ENCODE peak calls at places on chromosome 2, in four cellular contexts. One of them, this sample, is unnamed.

GRCh38 chr2:188975497-188976102 is 1.4 kb downstream of the COL3A1 start:
- DNase-seq in Peyer's patch: no peak
- DNase-seq in tibial artery: peak; percentile 74
- DNase-seq in stomach: no peak
- DNase-seq in this sample: no peak

GRCh38 chr2:205617905-205618304 is 64.4 kb upstream of the NRP2 start:
- DNase-seq in tibial artery: no peak
- DNase-seq in stomach: no peak
- DNase-seq in Peyer's patch: no peak
- DNase-seq in this sample: no peak

GRCh38 chr2:8300905-8301304 is 381.0 kb upstream of the ID2 start:
- DNase-seq in Peyer's patch: no peak
- DNase-seq in tibial artery: no peak
- DNase-seq in stomach: no peak
- DNase-seq in this sample: no peak

GRCh38 chr2:33541243-33541642 is 57.9 kb downstream of the FAM98A start:
- DNase-seq in tibial artery: no peak
- DNase-seq in Peyer's patch: no peak
- DNase-seq in stomach: no peak
- DNase-seq in this sample: no peak

GRCh38 chr2:23426284-23426905 is 41.4 kb downstream of the KLHL29 start:
- DNase-seq in stomach: no peak
- DNase-seq in tibial artery: peak; percentile 94
- DNase-seq in Peyer's patch: peak; percentile 53
- DNase-seq in this sample: no peak

GRCh38 chr2:239953418-239954061 is 71.6 kb downstream of the NDUFA10 start:
- DNase-seq in Peyer's patch: no peak
- DNase-seq in tibial artery: peak; percentile 87
- DNase-seq in stomach: no peak
- DNase-seq in this sample: no peak

GRCh38 chr2:53028259-53028658 is 739.3 kb upstream of the CHAC2 start:
- DNase-seq in Peyer's patch: no peak
- DNase-seq in tibial artery: no peak
- DNase-seq in stomach: no peak
- DNase-seq in this sample: no peak

GRCh38 chr2:122145805-122146204 is 390.4 kb downstream of the TSN start:
- DNase-seq in stomach: no peak
- DNase-seq in Peyer's patch: no peak
- DNase-seq in tibial artery: no peak
- DNase-seq in this sample: no peak

GRCh38 chr2:95383635-95384027 is 18.9 kb upstream of the FAHD2A start:
- DNase-seq in stomach: peak; percentile 20
- DNase-seq in Peyer's patch: no peak
- DNase-seq in tibial artery: no peak
- DNase-seq in this sample: no peak

GRCh38 chr2:121273116-121273515 is 11.9 kb downstream of the TFCP2L1 start:
- DNase-seq in Peyer's patch: peak; percentile 43
- DNase-seq in tibial artery: no peak
- DNase-seq in stomach: no peak
- DNase-seq in this sample: no peak

GRCh38 chr2:138121769-138122661 is 157.7 kb downstream of the HNMT start:
- DNase-seq in Peyer's patch: no peak
- DNase-seq in stomach: peak; percentile 30
- DNase-seq in tibial artery: no peak
- DNase-seq in this sample: no peak

GRCh38 chr2:108564510-108564909 is 30.2 kb downstream of the LIMS1 start:
- DNase-seq in stomach: no peak
- DNase-seq in Peyer's patch: no peak
- DNase-seq in tibial artery: no peak
- DNase-seq in this sample: no peak

GRCh38 chr2:73982140-73982617 is 2.5 kb upstream of the TET3 start:
- DNase-seq in tibial artery: peak; percentile 77
- DNase-seq in Peyer's patch: no peak
- DNase-seq in stomach: peak; percentile 41
- DNase-seq in this sample: no peak

GRCh38 chr2:40096360-40096759 is 317.3 kb upstream of the THUMPD2 start:
- DNase-seq in stomach: no peak
- DNase-seq in Peyer's patch: no peak
- DNase-seq in tibial artery: no peak
- DNase-seq in this sample: no peak

GRCh38 chr2:2867371-2867770 is 510.2 kb downstream of the EIPR1 start:
- DNase-seq in stomach: no peak
- DNase-seq in Peyer's patch: no peak
- DNase-seq in tibial artery: peak; percentile 54
- DNase-seq in this sample: no peak

GRCh38 chr2:11542275-11542819 is 8.5 kb downstream of the GREB1 start:
- DNase-seq in stomach: no peak
- DNase-seq in tibial artery: no peak
- DNase-seq in Peyer's patch: no peak
- DNase-seq in this sample: no peak

GRCh38 chr2:26534865-26535662 is 57.1 kb upstream of the OTOF start:
- DNase-seq in tibial artery: peak; percentile 54
- DNase-seq in Peyer's patch: no peak
- DNase-seq in stomach: no peak
- DNase-seq in this sample: no peak

GRCh38 chr2:160205511-160205910 is 5.4 kb upstream of the ITGB6 start:
- DNase-seq in stomach: peak; percentile 85
- DNase-seq in tibial artery: peak; percentile 83
- DNase-seq in Peyer's patch: peak; percentile 92
- DNase-seq in this sample: no peak

GRCh38 chr2:134218928-134219707 is 34.8 kb upstream of the MGAT5 start:
- DNase-seq in stomach: no peak
- DNase-seq in Peyer's patch: peak; percentile 90
- DNase-seq in tibial artery: no peak
- DNase-seq in this sample: peak; percentile 70

GRCh38 chr2:147588191-147588590 is 256.6 kb upstream of the ACVR2A start:
- DNase-seq in tibial artery: no peak
- DNase-seq in stomach: no peak
- DNase-seq in Peyer's patch: no peak
- DNase-seq in this sample: no peak

GRCh38 chr2:168999668-169000213 is 31.4 kb downstream of the ABCB11 start:
- DNase-seq in tibial artery: no peak
- DNase-seq in Peyer's patch: no peak
- DNase-seq in stomach: no peak
- DNase-seq in this sample: no peak

GRCh38 chr2:175004980-175005832 is at the start of gene CHN1:
- DNase-seq in stomach: peak; percentile 49
- DNase-seq in tibial artery: peak; percentile 87
- DNase-seq in Peyer's patch: peak; percentile 75
- DNase-seq in this sample: peak; percentile 75

GRCh38 chr2:168678153-168678853 is 124.1 kb upstream of the NOSTRIN start:
- DNase-seq in Peyer's patch: no peak
- DNase-seq in stomach: no peak
- DNase-seq in tibial artery: no peak
- DNase-seq in this sample: no peak

GRCh38 chr2:67137699-67138098 is 259.4 kb upstream of the ETAA1 start:
- DNase-seq in tibial artery: no peak
- DNase-seq in Peyer's patch: no peak
- DNase-seq in stomach: no peak
- DNase-seq in this sample: no peak

GRCh38 chr2:229610871-229611270 is 103.5 kb downstream of the DNER start:
- DNase-seq in tibial artery: no peak
- DNase-seq in stomach: no peak
- DNase-seq in Peyer's patch: no peak
- DNase-seq in this sample: no peak

GRCh38 chr2:180715044-180715443 is 265.4 kb upstream of the UBE2E3 start:
- DNase-seq in stomach: no peak
- DNase-seq in Peyer's patch: no peak
- DNase-seq in tibial artery: no peak
- DNase-seq in this sample: no peak

GRCh38 chr2:210630904-210631560 is 74.6 kb downstream of the CPS1 start:
- DNase-seq in stomach: no peak
- DNase-seq in tibial artery: no peak
- DNase-seq in Peyer's patch: no peak
- DNase-seq in this sample: no peak

GRCh38 chr2:47653909-47654789 is 128.8 kb upstream of the MSH6 start:
- DNase-seq in tibial artery: no peak
- DNase-seq in Peyer's patch: peak; percentile 46
- DNase-seq in stomach: no peak
- DNase-seq in this sample: no peak

GRCh38 chr2:196804381-196804780 is 4.8 kb downstream of the C2orf66 start:
- DNase-seq in tibial artery: no peak
- DNase-seq in Peyer's patch: no peak
- DNase-seq in stomach: no peak
- DNase-seq in this sample: no peak

GRCh38 chr2:16156411-16156810 is 216.1 kb downstream of the MYCN start:
- DNase-seq in tibial artery: no peak
- DNase-seq in stomach: no peak
- DNase-seq in Peyer's patch: no peak
- DNase-seq in this sample: no peak

GRCh38 chr2:125471963-125472362 is 1184.0 kb upstream of the GYPC start:
- DNase-seq in tibial artery: no peak
- DNase-seq in Peyer's patch: peak; percentile 49
- DNase-seq in stomach: no peak
- DNase-seq in this sample: no peak

GRCh38 chr2:79855264-79856006 is 342.6 kb downstream of the CTNNA2 start:
- DNase-seq in stomach: peak; percentile 47
- DNase-seq in tibial artery: no peak
- DNase-seq in Peyer's patch: no peak
- DNase-seq in this sample: no peak

GRCh38 chr2:64482765-64483504 is 29.0 kb downstream of the LGALSL start:
- DNase-seq in tibial artery: no peak
- DNase-seq in Peyer's patch: peak; percentile 76
- DNase-seq in stomach: peak; percentile 44
- DNase-seq in this sample: no peak

GRCh38 chr2:69253033-69253535 is 133.9 kb downstream of the GFPT1 start:
- DNase-seq in Peyer's patch: no peak
- DNase-seq in stomach: no peak
- DNase-seq in tibial artery: no peak
- DNase-seq in this sample: no peak

DNA sequence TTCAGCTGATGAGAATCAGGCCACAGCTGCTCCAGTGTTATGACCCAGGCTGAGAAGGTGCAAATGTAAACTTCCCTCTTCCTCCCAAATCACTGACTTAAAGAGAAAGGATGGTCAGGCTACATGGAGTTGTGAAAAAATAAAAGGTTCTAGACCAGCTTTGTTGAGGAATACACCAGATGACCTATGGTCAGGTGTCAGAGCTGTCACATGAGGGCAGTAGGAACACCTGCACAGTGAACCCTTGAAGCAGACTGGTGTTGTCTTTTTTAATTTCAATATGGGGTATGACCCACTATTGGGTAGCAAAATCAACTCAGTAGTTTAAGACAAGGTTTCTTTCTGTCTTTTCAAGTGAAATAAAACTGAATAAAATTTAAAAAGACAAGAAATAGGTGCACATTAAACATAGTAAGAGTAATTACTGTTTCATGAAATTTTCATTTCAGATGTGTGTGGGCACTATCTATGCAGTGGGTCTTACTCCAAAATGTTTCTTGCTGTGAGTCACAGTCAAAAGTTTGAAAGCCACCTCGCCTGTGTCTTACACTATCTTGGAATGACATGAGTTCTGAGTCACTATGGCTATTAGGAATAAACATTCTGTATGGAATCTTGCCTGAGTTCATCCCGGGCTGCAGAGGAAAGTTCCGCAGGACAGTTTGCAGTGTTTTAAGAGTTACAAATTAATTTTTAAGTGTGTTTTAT is 83.6 kb downstream of the ACVR1 start:
- DNase-seq in stomach: no peak
- DNase-seq in Peyer's patch: no peak
- DNase-seq in tibial artery: no peak
- DNase-seq in this sample: no peak
- TF ChIP-seq CTCF in stomach: no peak
- TF ChIP-seq CTCF in Peyer's patch: no peak
- TF ChIP-seq CTCF in tibial artery: no peak
- TF ChIP-seq CTCF in this sample: no peak

GRCh38 chr2:36214682-36215081 is 140.9 kb upstream of the CRIM1 start:
- DNase-seq in stomach: no peak
- DNase-seq in tibial artery: no peak
- DNase-seq in Peyer's patch: no peak
- DNase-seq in this sample: no peak
- TF ChIP-seq CTCF in stomach: no peak
- TF ChIP-seq CTCF in tibial artery: no peak
- TF ChIP-seq CTCF in Peyer's patch: no peak
- TF ChIP-seq CTCF in this sample: no peak

GRCh38 chr2:24919100-24919976 is 699 bp downstream of the ADCY3 start:
- DNase-seq in tibial artery: peak; percentile 64
- DNase-seq in stomach: no peak
- DNase-seq in Peyer's patch: peak; percentile 79
- DNase-seq in this sample: peak; percentile 45

GRCh38 chr2:24922556-24922955 is 2.5 kb upstream of the ADCY3 start:
- DNase-seq in stomach: no peak
- DNase-seq in Peyer's patch: no peak
- DNase-seq in tibial artery: no peak
- DNase-seq in this sample: no peak

GRCh38 chr2:24919977-24920812 is at the start of gene ADCY3:
- DNase-seq in stomach: peak; percentile 52
- DNase-seq in tibial artery: peak; percentile 77
- DNase-seq in Peyer's patch: peak; percentile 85
- DNase-seq in this sample: peak; percentile 46

GRCh38 chr2:24923106-24923505 is 3.1 kb upstream of the ADCY3 start:
- DNase-seq in stomach: no peak
- DNase-seq in Peyer's patch: no peak
- DNase-seq in tibial artery: no peak
- DNase-seq in this sample: no peak

DNA sequence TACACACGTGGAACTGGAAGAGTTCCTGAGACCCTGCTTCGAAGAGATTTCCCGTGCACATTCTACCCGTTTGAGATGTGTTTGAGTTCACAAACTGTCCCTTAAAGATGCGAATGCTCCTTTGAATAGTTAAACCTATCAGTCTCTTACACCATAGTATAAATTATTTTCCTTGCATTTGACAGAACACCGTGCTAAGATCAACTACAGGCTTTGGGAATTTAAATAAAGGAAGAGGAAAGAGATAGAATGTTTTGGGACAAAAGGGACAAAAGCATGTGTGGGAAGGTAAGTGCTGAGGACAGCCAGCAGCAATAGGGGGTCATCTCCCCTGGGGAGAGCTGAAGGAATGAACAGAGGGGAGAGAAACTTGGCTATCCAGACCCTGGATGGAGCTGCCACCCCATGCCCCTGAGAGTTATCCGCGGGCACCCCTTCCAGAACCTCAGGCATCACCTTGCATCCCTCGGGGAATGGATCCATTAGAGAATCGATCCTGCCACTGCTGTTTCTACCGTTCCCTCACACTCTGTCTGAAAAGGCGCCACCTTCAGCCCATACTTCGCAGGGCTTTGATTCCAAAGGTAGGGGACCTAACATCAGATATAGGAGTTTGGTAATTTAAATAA is 890 bp upstream of the ADCY3 start:
- DNase-seq in Peyer's patch: peak; percentile 67
- DNase-seq in stomach: no peak
- DNase-seq in tibial artery: peak; percentile 50
- DNase-seq in this sample: no peak
- TF ChIP-seq CTCF in Peyer's patch: peak; percentile 48
- TF ChIP-seq CTCF in stomach: no peak
- TF ChIP-seq CTCF in tibial artery: no peak
- TF ChIP-seq CTCF in this sample: no peak

DNA sequence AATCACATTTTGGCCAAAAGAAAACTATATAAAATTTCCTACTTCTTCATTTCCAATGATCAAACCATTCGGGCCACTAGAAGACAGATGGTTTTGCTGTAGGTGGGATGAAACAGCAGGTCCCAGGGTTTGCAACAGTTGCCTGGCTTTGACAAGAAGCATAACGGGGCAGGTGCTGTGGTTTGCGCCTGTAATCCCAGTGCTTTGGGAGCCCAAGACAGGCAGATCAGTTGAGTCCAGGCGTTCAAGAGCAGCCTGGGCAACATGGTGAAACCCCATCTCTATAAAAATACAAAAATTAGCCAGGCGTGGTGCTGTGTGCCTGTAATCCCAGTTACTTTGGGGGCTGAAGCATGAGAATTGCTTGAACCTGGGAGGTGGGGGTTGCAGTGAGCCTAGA is 81.4 kb upstream of the XPO1 start:
- DNase-seq in Peyer's patch: peak; percentile 10
- DNase-seq in stomach: no peak
- DNase-seq in tibial artery: no peak
- DNase-seq in this sample: no peak
- TF ChIP-seq CTCF in Peyer's patch: no peak
- TF ChIP-seq CTCF in stomach: no peak
- TF ChIP-seq CTCF in tibial artery: no peak
- TF ChIP-seq CTCF in this sample: no peak